ENCODE peak calls at places on chromosomes 7 and 10, in seven cellular contexts. E is breast epithelium, Z is progenitor cell of endocrine pancreas, A is AG09319, I is A549, W is dorsolateral prefrontal cortex, U is GM06990. Y is an unnamed sample.

GRCh38 chr7:98284335-98285036 is 3.0 kb downstream of the BRI3 start:
- DNase-seq in I (no peak), A (peak), Z (no peak), E (no peak), W (no peak), U (no peak), Y (peak)

GRCh38 chr7:6164010-6164409 is 108.4 kb downstream of the CYTH3 start:
- DNase-seq in I (no peak), U (no peak), W (no peak), Z (no peak), E (no peak), A (no peak), Y (no peak)

GRCh38 chr10:129968937-129969527 is 5.0 kb upstream of the EBF3 start:
- DNase-seq in I (peak), U (no peak), Z (peak), E (no peak), W (no peak), A (no peak), Y (no peak)

GRCh38 chr10:130957423-130957822 is 354.1 kb downstream of the TCERG1L start:
- DNase-seq in I (no peak), Z (no peak), A (no peak), E (no peak), U (no peak), W (no peak), Y (no peak)

GRCh38 chr10:116683821-116684220 is 58.5 kb downstream of the HSPA12A start:
- DNase-seq in A (no peak), U (no peak), W (no peak), E (no peak), Z (no peak), I (no peak), Y (no peak)

GRCh38 chr7:50556247-50556976 is 8.8 kb downstream of the DDC start:
- DNase-seq in E (no peak), Z (no peak), I (no peak), W (no peak), U (no peak), A (no peak), Y (no peak)

GRCh38 chr10:22476601-22477364 is 131.5 kb downstream of the SPAG6 start:
- DNase-seq in W (no peak), U (no peak), I (no peak), E (no peak), A (no peak), Z (peak), Y (no peak)

GRCh38 chr7:1758417-1758858 is 88.4 kb downstream of the ELFN1 start:
- DNase-seq in Z (no peak), U (no peak), A (no peak), W (peak), E (no peak), I (peak), Y (no peak)

GRCh38 chr7:154914580-154915380 is 88.1 kb downstream of the PAXIP1 start:
- DNase-seq in I (no peak), W (no peak), E (no peak), U (peak), A (no peak), Z (no peak), Y (no peak)

GRCh38 chr10:34474060-34474376 is 341.1 kb downstream of the PARD3 start:
- DNase-seq in E (no peak), U (no peak), A (no peak), Z (no peak), W (no peak), I (peak), Y (no peak)

GRCh38 chr7:144063710-144064109 is 5.9 kb upstream of the OR2A25 start:
- DNase-seq in W (no peak), A (no peak), Z (no peak), U (no peak), I (no peak), E (no peak), Y (no peak)

GRCh38 chr10:74825033-74825370 is 1.4 kb upstream of the KAT6B start:
- DNase-seq in I (peak), E (peak), U (peak), A (no peak), W (peak), Z (peak), Y (no peak)

GRCh38 chr7:147861058-147861716 is 729.4 kb upstream of the C7orf33 start:
- DNase-seq in U (no peak), W (no peak), A (no peak), Z (no peak), I (no peak), E (no peak), Y (no peak)

GRCh38 chr7:155885162-155886160 is 73.2 kb upstream of the SHH start:
- DNase-seq in Z (no peak), U (no peak), E (no peak), I (peak), A (no peak), W (peak), Y (no peak)

GRCh38 chr7:151060416-151061234 is 1.2 kb downstream of the SLC4A2 start:
- DNase-seq in E (no peak), I (peak), A (no peak), W (no peak), Z (no peak), U (no peak), Y (no peak)

GRCh38 chr7:41103331-41103730 is 599.6 kb downstream of the INHBA start:
- DNase-seq in A (no peak), Z (no peak), W (no peak), I (no peak), U (peak), E (no peak), Y (no peak)

GRCh38 chr7:73423519-73424485 is 9.8 kb upstream of the FZD9 start:
- DNase-seq in U (no peak), I (no peak), E (no peak), W (no peak), Z (no peak), A (no peak), Y (no peak)

GRCh38 chr10:125707852-125708468 is 11.5 kb upstream of the EDRF1 start:
- DNase-seq in U (no peak), Z (no peak), W (no peak), E (no peak), A (no peak), I (peak), Y (no peak)

GRCh38 chr10:109912335-109913282 is 10.7 kb downstream of the XPNPEP1 start:
- DNase-seq in E (no peak), Z (no peak), A (no peak), I (no peak), W (no peak), U (peak), Y (no peak)

GRCh38 chr10:90047243-90047729 is 345.9 kb downstream of the KIF20B start:
- DNase-seq in E (no peak), U (peak), A (no peak), Z (no peak), I (no peak), W (no peak), Y (no peak)

GRCh38 chr7:157347217-157347904 is 10.6 kb downstream of the DNAJB6 start:
- DNase-seq in Z (no peak), W (no peak), A (no peak), U (no peak), I (no peak), E (no peak), Y (no peak)

GRCh38 chr7:8189615-8190014 is 72.4 kb downstream of the ICA1 start:
- DNase-seq in U (no peak), W (no peak), I (no peak), Z (no peak), A (no peak), E (no peak), Y (no peak)

GRCh38 chr10:121454776-121455175 is 143.5 kb downstream of the FGFR2 start:
- DNase-seq in A (no peak), I (no peak), W (no peak), E (no peak), Z (no peak), U (no peak), Y (no peak)

GRCh38 chr7:50309130-50309478 is 4.6 kb downstream of the IKZF1 start:
- DNase-seq in E (no peak), U (no peak), W (no peak), Z (no peak), I (no peak), A (no peak), Y (no peak)

GRCh38 chr10:115093286-115093775 is at the start of gene ATRNL1:
- DNase-seq in Z (peak), U (peak), E (no peak), A (no peak), W (no peak), I (no peak), Y (no peak)

GRCh38 chr10:77478248-77478963 is 159.2 kb downstream of the KCNMA1 start:
- DNase-seq in A (no peak), I (no peak), Z (no peak), U (no peak), W (no peak), E (no peak), Y (no peak)

GRCh38 chr10:119449760-119450461 is 92.6 kb downstream of the RGS10 start:
- DNase-seq in W (no peak), U (no peak), A (peak), Z (no peak), I (no peak), E (peak), Y (no peak)

GRCh38 chr10:24453404-24453830 is 244.5 kb downstream of the KIAA1217 start:
- DNase-seq in I (no peak), U (no peak), A (no peak), W (no peak), E (no peak), Z (no peak), Y (no peak)

GRCh38 chr10:43140414-43140813 is 2.2 kb downstream of the CSGALNACT2 start:
- DNase-seq in A (peak), U (peak), I (peak), E (no peak), Z (no peak), W (no peak), Y (no peak)

GRCh38 chr7:116446179-116446855 is 53.2 kb upstream of the CAV2 start:
- DNase-seq in A (no peak), Z (no peak), W (no peak), I (no peak), E (no peak), U (no peak), Y (no peak)

GRCh38 chr7:99035723-99036530 is 108.0 kb downstream of the SMURF1 start:
- DNase-seq in E (no peak), W (no peak), U (no peak), Z (no peak), I (no peak), A (no peak), Y (no peak)

GRCh38 chr7:85068796-85069195 is 118.1 kb downstream of the SEMA3D start:
- DNase-seq in I (no peak), U (no peak), Z (no peak), W (no peak), A (peak), E (no peak), Y (no peak)

GRCh38 chr7:85062651-85063050 is 124.2 kb downstream of the SEMA3D start:
- DNase-seq in U (no peak), A (no peak), Z (no peak), I (no peak), W (no peak), E (no peak), Y (no peak)

GRCh38 chr7:85067371-85067770 is 119.5 kb downstream of the SEMA3D start:
- DNase-seq in A (no peak), I (no peak), E (no peak), Z (no peak), U (no peak), W (no peak), Y (no peak)

GRCh38 chr7:85065888-85066485 is 120.9 kb downstream of the SEMA3D start:
- DNase-seq in Z (no peak), A (no peak), E (no peak), U (no peak), I (no peak), W (no peak), Y (no peak)

DNA sequence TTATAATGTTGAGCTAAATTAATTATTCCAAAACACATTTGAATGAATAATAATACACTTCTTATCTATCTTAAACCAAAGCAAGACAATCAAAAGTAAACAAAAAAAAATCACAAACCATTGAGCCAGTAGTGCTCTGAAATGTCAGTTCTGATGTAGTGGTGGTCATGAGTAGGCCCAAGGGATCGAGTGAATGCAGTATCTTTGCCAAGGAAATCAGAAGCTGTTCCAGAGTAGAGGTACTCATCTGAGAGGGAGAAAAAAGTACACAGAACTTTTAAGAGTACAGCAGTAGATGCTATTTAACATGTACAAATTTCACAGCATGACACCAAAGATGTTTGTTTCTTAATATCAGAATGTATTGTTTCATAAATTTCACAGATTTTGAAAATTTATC is 121.5 kb downstream of the SEMA3D start:
- DNase-seq in Z (no peak), E (no peak), W (no peak), I (no peak), U (no peak), A (no peak), Y (no peak)
- TF ChIP-seq CTCF in Z (no peak), E (no peak), W (no peak), I (no peak), U (no peak), A (no peak), Y (no peak)

DNA sequence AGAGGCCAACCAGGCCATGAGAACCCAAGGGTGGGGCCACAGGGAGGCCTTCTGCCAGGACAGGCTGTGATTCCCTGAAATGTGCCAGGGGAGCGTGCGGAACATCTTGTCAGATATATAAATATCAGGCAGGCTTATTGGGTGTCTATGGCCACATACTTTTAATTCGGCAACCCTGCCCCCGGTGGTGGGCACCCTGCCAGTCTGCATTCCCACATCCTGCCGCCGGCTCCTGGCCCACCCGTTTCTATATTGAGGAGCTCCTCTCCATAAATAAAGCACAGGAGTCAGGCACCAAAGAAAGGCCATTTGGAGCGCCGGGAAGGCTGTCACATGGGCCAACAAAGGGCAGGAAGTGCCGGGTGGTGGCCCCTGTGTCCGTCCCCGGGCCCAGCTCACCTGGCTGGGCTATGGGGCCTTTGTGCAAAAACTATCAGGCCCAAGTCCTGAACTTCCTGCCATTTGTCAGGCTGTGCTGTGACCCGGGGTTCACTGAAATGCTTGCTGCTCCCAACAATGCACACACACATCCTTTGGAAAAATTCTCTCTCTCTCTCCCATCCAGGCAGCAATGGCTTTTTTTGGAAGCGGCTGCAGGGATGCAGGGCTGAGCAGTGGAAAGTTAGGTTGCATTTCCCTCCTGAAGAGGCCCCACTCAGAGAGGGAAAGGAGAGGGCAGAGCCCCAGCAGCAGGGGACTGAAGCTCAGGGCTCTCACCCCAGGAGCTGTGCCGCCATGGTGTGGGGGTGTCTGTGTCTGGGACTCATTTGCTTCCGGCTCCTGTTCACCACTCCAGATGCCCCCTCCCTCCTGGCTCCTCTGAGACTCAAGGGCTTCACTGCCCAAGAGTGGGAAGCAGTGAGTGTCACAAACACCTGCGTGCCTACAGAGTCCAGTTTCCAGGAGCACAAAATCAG is 25.1 kb upstream of the PODXL start:
- DNase-seq in U (no peak), W (peak), E (peak), I (no peak), A (no peak), Z (no peak), Y (no peak)
- TF ChIP-seq CTCF in U (no peak), W (no peak), E (no peak), I (no peak), A (no peak), Z (no peak), Y (no peak)

GRCh38 chr10:79145517-79146470 is 77.0 kb downstream of the ZMIZ1 start:
- DNase-seq in A (no peak), I (no peak), W (no peak), U (no peak), E (no peak), Z (no peak), Y (no peak)

GRCh38 chr10:79147306-79147705 is 78.5 kb downstream of the ZMIZ1 start:
- DNase-seq in I (no peak), U (no peak), Z (no peak), W (no peak), A (no peak), E (no peak), Y (no peak)

GRCh38 chr10:79147796-79148451 is 79.2 kb downstream of the ZMIZ1 start:
- DNase-seq in I (no peak), A (no peak), U (no peak), E (no peak), Z (no peak), W (no peak), Y (no peak)

GRCh38 chr10:79145174-79145483 is 76.4 kb downstream of the ZMIZ1 start:
- DNase-seq in Z (no peak), I (no peak), A (no peak), W (no peak), U (no peak), E (no peak), Y (no peak)

DNA sequence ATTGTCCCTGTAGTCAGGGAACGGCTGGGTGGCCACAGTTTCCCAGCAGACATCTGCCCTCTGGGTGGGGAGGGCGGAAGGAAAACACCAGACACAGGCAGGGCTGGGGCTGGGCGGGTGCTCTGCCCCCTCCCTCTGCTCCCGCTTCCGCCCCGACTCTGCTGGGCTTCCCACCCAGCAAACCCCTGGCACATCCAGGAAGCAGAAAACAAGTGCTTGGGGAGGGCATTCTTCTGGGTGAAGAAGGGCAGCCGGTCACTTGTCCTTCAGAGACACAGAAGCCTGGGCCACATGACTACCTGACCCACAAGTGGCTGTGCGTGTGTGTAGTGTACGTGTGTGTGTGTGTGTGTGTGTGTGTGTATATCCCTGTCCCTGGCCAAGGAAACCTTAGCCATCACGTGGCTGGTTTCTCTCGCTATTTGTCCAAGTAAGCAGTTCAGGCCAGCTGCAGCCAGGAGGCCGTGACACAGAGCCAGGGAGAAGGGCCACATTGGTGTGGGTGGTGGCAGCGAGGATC is 77.9 kb downstream of the ZMIZ1 start:
- DNase-seq in A (no peak), W (peak), U (no peak), E (peak), Z (no peak), I (no peak), Y (no peak)
- TF ChIP-seq CTCF in A (no peak), W (no peak), U (no peak), E (peak), Z (no peak), I (no peak), Y (no peak)

DNA sequence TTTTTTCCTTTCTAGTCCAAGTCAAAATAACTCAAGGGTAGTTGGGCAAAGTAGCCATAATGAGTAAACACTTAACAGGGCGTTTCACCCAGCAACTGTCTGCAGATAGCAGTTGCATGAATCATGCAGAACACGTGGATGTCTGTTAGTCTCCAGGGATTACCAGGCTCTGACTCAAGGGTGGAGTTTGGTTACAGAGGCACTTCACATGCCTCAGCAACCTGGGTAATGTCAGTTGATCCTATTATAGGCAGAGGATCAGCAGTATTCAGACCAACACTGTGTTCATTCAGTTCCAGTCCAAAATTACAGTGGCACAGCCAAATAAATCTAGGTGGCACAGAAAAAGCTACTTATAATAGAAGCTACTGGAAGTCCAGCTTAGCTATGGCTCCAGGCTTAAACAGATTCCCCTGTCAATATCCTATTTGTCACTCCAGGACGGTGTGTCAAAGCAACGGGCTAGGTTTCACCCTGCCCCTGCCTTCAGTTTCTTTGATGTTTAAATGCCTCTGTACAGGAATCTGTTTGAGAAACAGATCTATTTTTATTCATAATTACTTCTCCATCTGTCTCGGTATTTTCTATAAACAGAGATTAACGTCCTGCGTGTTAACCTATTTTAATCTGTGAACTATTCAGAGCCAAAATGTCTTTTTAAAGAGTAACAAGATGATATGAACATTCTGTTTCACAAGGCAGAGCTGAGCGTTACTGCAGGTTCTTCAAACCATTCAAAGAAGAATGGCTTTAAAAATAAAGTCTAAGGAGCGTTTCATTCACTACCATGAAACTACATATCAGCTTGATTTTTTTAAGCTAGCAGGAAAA is 162.6 kb upstream of the AKR1E2 start:
- DNase-seq in I (peak), W (no peak), E (no peak), A (peak), Z (no peak), U (no peak), Y (peak)
- TF ChIP-seq CTCF in I (no peak), W (no peak), E (no peak), A (no peak), Z (no peak), U (no peak), Y (no peak)

DNA sequence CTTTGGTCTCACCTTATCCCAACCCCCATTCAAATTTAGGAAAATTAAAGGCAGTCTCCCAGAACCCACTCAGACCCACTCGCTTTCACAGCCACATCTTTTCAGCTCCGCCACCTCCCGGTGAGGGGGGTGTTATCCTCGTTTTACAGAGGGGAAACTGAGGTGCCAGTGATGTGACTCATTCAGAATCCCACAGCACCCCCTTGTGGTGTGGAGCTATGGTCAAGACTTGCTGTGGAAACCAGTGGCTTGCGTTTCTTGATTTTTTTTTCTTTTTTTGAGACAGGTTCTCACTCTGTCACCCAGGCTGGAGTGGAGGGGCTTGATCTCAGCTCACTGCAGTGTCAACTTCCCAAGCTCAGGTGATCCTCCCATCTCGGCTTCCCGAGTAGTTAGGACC is 27.6 kb downstream of the SLC35G1 start:
- DNase-seq in U (no peak), A (no peak), Z (no peak), W (no peak), E (no peak), I (no peak), Y (no peak)
- TF ChIP-seq CTCF in U (peak), A (peak), Z (peak), W (peak), E (no peak), I (peak), Y (no peak)

Y was measured in omental fat pad.